ENCODE peak calls at places on chromosomes 3 and 15, in four cellular contexts. V, H, L and M are unnamed samples.

GRCh38 chr15:39860871-39861270 is 59.2 kb downstream of the GPR176 start:
- DNase-seq in V (no peak), H (no peak), L (no peak), M (no peak)

GRCh38 chr3:72274511-72275295 is 489.8 kb upstream of the PROK2 start:
- DNase-seq in V (no peak), H (peak), L (peak), M (no peak)

GRCh38 chr15:67504061-67504460 is 16.9 kb upstream of the C15orf61 start:
- DNase-seq in V (no peak), H (no peak), L (no peak), M (no peak)

GRCh38 chr15:61184431-61184830 is 44.7 kb downstream of the RORA start:
- DNase-seq in V (no peak), H (no peak), L (no peak), M (no peak)

GRCh38 chr3:192816274-192816853 is 89.0 kb upstream of the FGF12 start:
- DNase-seq in V (peak), H (no peak), L (peak), M (no peak)

GRCh38 chr3:139307601-139308146 is 36.1 kb upstream of the MRPS22 start:
- DNase-seq in V (no peak), H (no peak), L (no peak), M (no peak)

GRCh38 chr15:74396146-74396438 is 28.6 kb upstream of the CYP11A1 start:
- DNase-seq in V (no peak), H (no peak), L (no peak), M (no peak)

GRCh38 chr3:160180581-160181216 is 44.5 kb upstream of the C3orf80 start:
- DNase-seq in V (no peak), H (no peak), L (peak), M (no peak)

GRCh38 chr3:180802837-180803236 is 109.6 kb upstream of the FXR1 start:
- DNase-seq in V (peak), H (no peak), L (peak), M (no peak)

GRCh38 chr3:62703423-62704167 is 171.6 kb downstream of the CADPS start:
- DNase-seq in V (no peak), H (no peak), L (no peak), M (no peak)

GRCh38 chr3:66398228-66399025 is 102.4 kb downstream of the LRIG1 start:
- DNase-seq in V (no peak), H (no peak), L (peak), M (no peak)

GRCh38 chr15:29018406-29018805 is 132.6 kb downstream of the APBA2 start:
- DNase-seq in V (no peak), H (no peak), L (no peak), M (no peak)

GRCh38 chr3:81684739-81685395 is 76.6 kb downstream of the GBE1 start:
- DNase-seq in V (no peak), H (no peak), L (peak), M (peak)

GRCh38 chr3:57575966-57576610 is 20.0 kb downstream of the PDE12 start:
- DNase-seq in V (no peak), H (no peak), L (no peak), M (no peak)

GRCh38 chr3:57570051-57570450 is 14.0 kb downstream of the PDE12 start:
- DNase-seq in V (no peak), H (no peak), L (no peak), M (no peak)

GRCh38 chr3:57572096-57572495 is 16.0 kb downstream of the PDE12 start:
- DNase-seq in V (no peak), H (no peak), L (no peak), M (no peak)

DNA sequence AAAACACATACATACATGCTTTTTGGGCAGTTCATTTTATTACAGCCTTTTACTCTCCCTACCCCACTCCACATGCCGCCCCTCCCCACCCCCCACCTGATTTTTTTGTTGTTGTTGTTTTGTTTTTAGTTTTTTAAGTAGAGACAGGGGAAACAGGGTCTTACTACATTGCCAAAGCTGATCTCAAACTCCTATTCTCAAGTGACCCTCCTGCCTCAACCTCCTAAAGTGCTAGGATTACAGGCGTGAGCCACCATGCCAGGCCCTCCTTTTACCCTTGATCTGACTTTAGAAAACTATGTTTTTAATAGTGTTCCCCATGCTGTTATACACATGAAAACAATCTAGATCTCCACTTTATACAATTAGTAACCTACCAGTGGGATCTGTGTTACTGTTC is 14.8 kb downstream of the PDE12 start:
- DNase-seq in V (no peak), H (no peak), L (no peak), M (no peak)
- H3K4me3 ChIP-seq in V (no peak), H (no peak), L (no peak), M (no peak)

GRCh38 chr3:197554562-197555280 is 1.0 kb downstream of the BDH1 start:
- DNase-seq in V (peak), H (peak), L (peak), M (peak)

GRCh38 chr3:197552198-197552597 is 3.6 kb downstream of the BDH1 start:
- DNase-seq in V (no peak), H (no peak), L (no peak), M (no peak)

GRCh38 chr3:197554196-197554561 is 1.6 kb downstream of the BDH1 start:
- DNase-seq in V (no peak), H (no peak), L (no peak), M (no peak)

GRCh38 chr3:197558000-197558399 is 2.2 kb upstream of the BDH1 start:
- DNase-seq in V (no peak), H (no peak), L (no peak), M (no peak)

DNA sequence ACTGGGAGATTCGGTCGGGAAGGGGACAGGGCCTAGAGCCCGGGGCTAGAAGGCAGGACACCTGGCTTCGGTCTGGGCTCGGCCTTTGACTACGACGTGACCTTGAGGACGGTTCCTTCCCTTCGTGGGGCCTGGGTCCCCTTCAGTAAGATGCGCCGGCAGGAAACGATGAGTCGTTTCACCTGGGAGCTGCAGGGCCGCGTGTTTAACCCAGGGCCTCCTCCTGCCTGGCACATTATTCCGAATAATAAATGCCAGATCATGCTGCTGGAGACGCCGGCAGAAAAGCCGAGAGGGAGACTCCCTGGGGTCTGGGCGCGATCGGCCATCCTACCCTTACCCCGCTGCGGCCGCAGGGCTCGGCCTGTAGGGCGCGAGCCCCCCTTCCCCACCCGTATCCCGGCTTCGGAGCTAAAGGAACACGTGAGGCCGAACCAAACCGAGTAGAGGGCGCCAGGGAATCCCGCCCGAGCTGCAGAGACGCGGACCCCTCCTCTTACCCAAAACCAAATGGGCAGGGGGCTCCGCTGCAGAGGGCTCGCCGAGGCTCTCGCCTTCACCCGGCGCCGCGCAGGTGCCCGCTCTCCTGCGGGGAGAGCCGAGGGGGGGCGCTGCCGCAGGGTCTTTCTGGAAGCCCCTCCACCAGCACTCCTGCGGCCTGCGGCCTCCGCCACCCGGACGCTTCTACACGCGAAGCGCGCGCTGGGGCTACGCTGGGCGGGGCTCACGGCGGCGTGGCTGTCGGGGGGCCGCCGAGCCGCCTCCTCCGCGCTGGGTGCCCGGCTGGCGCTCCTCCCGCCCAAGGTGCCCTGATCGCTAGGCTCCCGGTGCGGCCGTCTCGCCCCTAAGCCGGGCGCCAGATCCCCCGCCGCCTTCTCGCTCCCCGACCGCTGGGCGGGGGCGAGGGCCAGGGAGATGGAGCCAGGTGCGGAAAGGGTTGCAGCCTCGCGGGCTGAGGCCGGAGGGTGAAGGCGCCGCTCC is at the start of gene BDH1:
- DNase-seq in V (no peak), H (peak), L (no peak), M (peak)
- TF ChIP-seq CTCF in V (no peak), H (no peak), L (no peak), M (no peak)

GRCh38 chr3:156606729-156607128 is 51.8 kb upstream of the SSR3 start:
- DNase-seq in V (no peak), H (no peak), L (peak), M (no peak)
- H3K4me3 ChIP-seq in V (peak), H (peak), L (no peak), M (no peak)

DNA sequence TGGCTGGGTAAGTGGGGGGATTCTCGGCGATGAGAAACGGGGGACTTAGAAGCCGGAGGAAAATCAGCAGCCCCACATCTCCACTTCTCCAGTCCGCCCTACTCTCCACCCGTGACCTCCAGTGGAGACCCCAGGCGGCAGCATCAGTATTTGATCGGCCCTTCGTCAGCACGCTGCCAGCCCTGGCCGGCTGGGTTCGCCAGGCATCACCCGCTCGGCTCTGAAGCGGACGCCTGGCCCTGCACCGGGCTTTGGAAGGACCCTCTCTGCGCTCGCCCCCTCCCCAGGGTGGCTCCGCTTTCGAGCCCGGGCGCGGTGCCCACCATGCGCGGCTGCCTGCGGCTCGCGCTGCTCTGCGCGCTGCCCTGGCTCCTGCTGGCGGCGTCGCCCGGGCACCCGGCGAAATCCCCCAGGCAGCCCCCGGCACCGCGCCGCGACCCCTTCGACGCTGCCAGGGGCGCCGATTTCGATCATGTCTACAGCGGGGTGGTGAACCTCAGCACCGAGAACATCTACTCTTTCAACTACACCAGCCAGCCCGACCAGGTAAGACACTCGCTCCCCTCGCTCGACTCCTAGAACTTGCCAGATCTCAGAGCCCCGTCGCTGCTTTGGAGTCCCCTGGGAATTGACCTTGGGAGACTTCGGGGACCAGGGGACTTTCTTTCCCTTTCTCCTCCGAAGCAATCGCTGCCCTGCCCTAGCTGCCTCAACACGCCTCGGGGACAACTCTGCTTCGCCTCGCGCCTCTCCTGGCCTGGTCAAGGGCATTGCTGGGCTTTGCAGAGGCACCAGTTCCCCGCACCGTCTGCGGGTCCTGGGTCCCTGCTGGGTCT is 561 bp downstream of the SIDT1 start:
- DNase-seq in V (no peak), H (peak), L (no peak), M (peak)
- TF ChIP-seq CTCF in V (no peak), H (no peak), L (no peak), M (no peak)